ENCODE peak calls at places on chromosome 5, in four cellular contexts. D, I, C and R are unnamed samples.

GRCh38 chr5:121053055-121053985 is 589.2 kb downstream of the PRR16 start:
- DNase-seq in D (no peak), I (no peak), C (no peak), R (no peak)

GRCh38 chr5:36270175-36270574 is 28.4 kb upstream of the NADK2 start:
- DNase-seq in D (no peak), I (no peak), C (no peak), R (no peak)

GRCh38 chr5:76617675-76618074 is 5.5 kb downstream of the F2RL2 start:
- DNase-seq in D (no peak), I (no peak), C (no peak), R (no peak)

GRCh38 chr5:106691701-106692100 is 979.0 kb downstream of the EFNA5 start:
- DNase-seq in D (no peak), I (no peak), C (no peak), R (no peak)

GRCh38 chr5:122880749-122881148 is 35.3 kb downstream of the SNX24 start:
- DNase-seq in D (no peak), I (no peak), C (no peak), R (no peak)

GRCh38 chr5:156850206-156850751 is at the start of gene PPP1R2B:
- DNase-seq in D (no peak), I (no peak), C (no peak), R (no peak)

GRCh38 chr5:38189031-38189632 is 69.2 kb upstream of the EGFLAM start:
- DNase-seq in D (no peak), I (no peak), C (no peak), R (no peak)

GRCh38 chr5:62082370-62082778 is 223.6 kb upstream of the KIF2A start:
- DNase-seq in D (no peak), I (peak; percentile 21), C (no peak), R (peak; percentile 57)

GRCh38 chr5:132094393-132095076 is 20.9 kb downstream of the CSF2 start:
- DNase-seq in D (no peak), I (peak; percentile 90), C (no peak), R (peak; percentile 83)
- H3K27ac ChIP-seq in D (no peak overlapping the region), I (peak overlapping the region; percentile 65), C (no peak overlapping the region), R (peak overlapping the region; percentile 85)

DNA sequence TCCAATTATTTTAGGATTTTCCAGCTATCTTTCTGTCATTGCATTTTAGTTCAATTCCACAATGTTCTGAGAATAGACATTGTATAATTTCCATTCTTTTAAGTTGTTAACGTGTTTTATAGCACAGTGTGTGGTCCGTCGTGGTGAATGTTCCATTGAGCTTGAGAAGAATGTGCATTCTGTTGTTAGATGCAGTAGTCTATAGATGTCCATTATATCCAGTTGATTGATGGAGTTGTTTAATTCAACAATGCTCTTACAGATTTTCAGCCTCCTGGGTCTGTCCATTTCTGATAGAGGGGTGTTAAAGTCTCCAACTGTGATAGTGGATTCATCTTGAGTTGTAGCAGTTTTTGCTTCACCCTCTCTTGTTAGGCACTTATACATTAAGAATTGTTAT is 1587.7 kb upstream of the NUDT12 start:
- DNase-seq in D (no peak), I (no peak), C (no peak), R (no peak)
- H3K27ac ChIP-seq in D (no peak overlapping the region), I (no peak overlapping the region), C (no peak overlapping the region), R (no peak overlapping the region)

GRCh38 chr5:82975396-82975795 is 101.8 kb downstream of the TMEM167A start:
- DNase-seq in D (no peak), I (no peak), C (no peak), R (no peak)

DNA sequence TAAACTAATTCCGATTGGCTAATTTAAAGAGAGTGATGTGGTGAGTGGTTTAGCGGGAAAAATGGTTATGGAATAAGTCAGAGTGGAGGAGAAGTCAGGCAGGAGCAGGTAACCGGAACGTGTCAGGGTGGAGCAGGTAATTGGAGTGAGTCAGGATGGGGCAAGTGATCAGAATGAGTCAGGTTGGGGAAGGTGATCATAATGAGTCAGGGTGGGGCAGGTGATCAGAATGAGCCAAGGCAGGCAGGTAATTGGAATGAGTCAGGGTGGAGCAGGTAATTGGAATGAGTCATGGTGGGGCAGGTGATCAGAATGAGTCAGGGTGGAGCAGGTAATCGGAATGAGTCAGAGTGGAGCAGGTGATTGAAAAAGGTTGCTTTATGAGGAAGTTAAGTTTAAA is 101.4 kb downstream of the TMEM167A start:
- DNase-seq in D (no peak), I (peak; percentile 71), C (no peak), R (peak; percentile 79)
- H3K27ac ChIP-seq in D (no peak overlapping the region), I (peak overlapping the region; percentile 52), C (no peak overlapping the region), R (peak overlapping the region; percentile 75)

DNA sequence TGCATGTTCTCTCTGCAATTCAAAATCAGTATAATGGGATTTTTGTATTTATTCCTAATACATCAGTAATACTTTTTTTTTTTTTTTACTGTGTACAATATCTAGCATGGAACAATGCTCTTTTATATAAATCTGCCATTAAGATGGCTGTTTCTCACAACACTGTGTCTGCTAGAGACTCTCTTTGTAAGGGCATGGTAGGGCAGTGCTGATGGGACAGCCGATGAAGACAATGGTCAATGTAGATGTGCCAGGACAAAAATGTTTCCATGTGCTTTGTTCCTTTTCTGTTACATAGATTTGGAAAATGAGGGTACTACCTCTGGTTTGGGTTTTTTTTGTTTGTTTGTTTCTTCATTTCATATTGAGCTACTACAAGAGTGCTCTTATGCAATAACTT is 95.3 kb upstream of the ITGA2 start:
- DNase-seq in D (no peak), I (no peak), C (no peak), R (no peak)
- H3K27ac ChIP-seq in D (no peak overlapping the region), I (no peak overlapping the region), C (peak overlapping the region; percentile 84), R (no peak overlapping the region)

GRCh38 chr5:179354305-179354882 is 9.1 kb upstream of the ADAMTS2 start:
- DNase-seq in D (no peak), I (no peak), C (no peak), R (no peak)

GRCh38 chr5:179361204-179361603 is 15.9 kb upstream of the ADAMTS2 start:
- DNase-seq in D (no peak), I (no peak), C (no peak), R (no peak)

GRCh38 chr5:179357036-179357435 is 11.8 kb upstream of the ADAMTS2 start:
- DNase-seq in D (no peak), I (no peak), C (no peak), R (no peak)

DNA sequence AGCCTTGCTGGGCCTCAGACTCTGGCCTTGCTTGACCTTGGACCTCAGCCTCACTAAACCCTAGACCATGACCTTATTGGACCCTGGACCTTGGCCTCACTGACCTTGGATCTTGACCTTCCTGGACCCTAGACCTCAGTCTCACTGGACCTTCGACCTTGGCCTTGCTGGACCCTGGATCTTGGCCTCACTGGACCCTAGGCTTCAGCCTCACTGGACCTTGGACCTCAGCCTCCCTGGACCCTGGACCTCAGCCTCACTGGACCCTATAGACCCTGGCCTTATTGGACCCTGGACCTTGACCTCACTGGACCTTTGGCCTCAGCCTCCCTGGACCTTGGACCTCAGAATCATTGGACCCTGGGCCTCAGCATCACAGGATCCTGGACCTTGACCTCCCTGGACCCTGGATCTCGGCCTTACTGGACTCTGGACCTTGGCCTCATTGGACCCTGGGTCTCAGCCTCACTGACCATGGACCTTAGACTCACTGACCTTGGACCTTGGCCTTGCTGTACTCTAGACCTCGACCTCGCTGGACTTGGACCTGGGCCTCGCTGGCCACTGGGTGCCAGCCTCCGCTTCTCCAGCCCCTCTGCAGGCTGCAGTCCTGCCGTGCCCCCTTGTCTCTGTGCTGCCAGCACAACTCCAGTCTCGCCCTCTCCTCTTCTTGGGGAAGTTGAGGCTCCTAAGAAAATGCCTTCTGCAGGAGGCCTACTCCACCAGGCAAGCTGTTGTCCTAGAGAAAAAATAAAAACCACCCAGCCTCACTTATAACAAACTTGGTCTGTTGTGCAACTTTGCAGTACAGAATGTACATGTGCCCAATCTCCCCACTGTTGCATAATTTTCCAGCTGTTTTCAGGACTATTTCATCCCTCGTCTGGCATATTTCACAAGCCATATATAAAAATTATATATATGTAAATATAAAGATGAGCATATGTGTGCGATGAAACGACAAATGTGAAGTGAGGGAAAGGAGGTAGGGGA is 11.0 kb upstream of the ADAMTS2 start:
- DNase-seq in D (no peak), I (no peak), C (no peak), R (no peak)
- H3K27ac ChIP-seq in D (no peak overlapping the region), I (no peak overlapping the region), C (no peak overlapping the region), R (no peak overlapping the region)

GRCh38 chr5:150106669-150107068 is 20.3 kb upstream of the CSF1R start:
- DNase-seq in D (no peak), I (no peak), C (no peak), R (no peak)
- H3K27ac ChIP-seq in D (no peak overlapping the region), I (no peak overlapping the region), C (no peak overlapping the region), R (no peak overlapping the region)

GRCh38 chr5:55593115-55593472 is 58.3 kb upstream of the PLPP1 start:
- DNase-seq in D (no peak), I (peak; percentile 49), C (no peak), R (peak; percentile 49)
- H3K27ac ChIP-seq in D (no peak overlapping the region), I (no peak overlapping the region), C (no peak overlapping the region), R (peak overlapping the region; percentile 36)

GRCh38 chr5:98793223-98793622 is 19.8 kb downstream of the RGMB start:
- DNase-seq in D (no peak), I (no peak), C (no peak), R (no peak)

GRCh38 chr5:98795243-98795642 is 21.8 kb downstream of the RGMB start:
- DNase-seq in D (no peak), I (no peak), C (no peak), R (no peak)

GRCh38 chr5:98794001-98794400 is 20.5 kb downstream of the RGMB start:
- DNase-seq in D (no peak), I (no peak), C (no peak), R (no peak)

GRCh38 chr5:98796197-98796972 is 22.9 kb downstream of the RGMB start:
- DNase-seq in D (peak; percentile 54), I (no peak), C (no peak), R (no peak)

GRCh38 chr5:98794414-98795080 is 21.1 kb downstream of the RGMB start:
- DNase-seq in D (no peak), I (no peak), C (no peak), R (no peak)
- H3K27ac ChIP-seq in D (no peak overlapping the region), I (no peak overlapping the region), C (no peak overlapping the region), R (no peak overlapping the region)

GRCh38 chr5:147452137-147452838 is 57.6 kb downstream of the DPYSL3 start:
- DNase-seq in D (no peak), I (no peak), C (peak; percentile 75), R (no peak)

GRCh38 chr5:147458581-147458980 is 51.3 kb downstream of the DPYSL3 start:
- DNase-seq in D (no peak), I (no peak), C (no peak), R (no peak)

GRCh38 chr5:147455822-147456221 is 54.0 kb downstream of the DPYSL3 start:
- DNase-seq in D (no peak), I (no peak), C (no peak), R (no peak)

GRCh38 chr5:147453901-147454814 is 55.7 kb downstream of the DPYSL3 start:
- DNase-seq in D (peak; percentile 41), I (no peak), C (peak; percentile 98), R (peak; percentile 8)

GRCh38 chr5:147455321-147455720 is 54.5 kb downstream of the DPYSL3 start:
- DNase-seq in D (no peak), I (no peak), C (no peak), R (no peak)
- H3K27ac ChIP-seq in D (no peak overlapping the region), I (no peak overlapping the region), C (peak overlapping the region; percentile 73), R (no peak overlapping the region)

GRCh38 chr5:97046270-97046982 is 96.0 kb downstream of the LIX1 start:
- DNase-seq in D (no peak), I (no peak), C (no peak), R (no peak)

GRCh38 chr5:97042981-97043380 is 99.4 kb downstream of the LIX1 start:
- DNase-seq in D (no peak), I (no peak), C (no peak), R (no peak)

GRCh38 chr5:97041239-97041638 is 101.2 kb downstream of the LIX1 start:
- DNase-seq in D (no peak), I (no peak), C (no peak), R (no peak)

GRCh38 chr5:97044057-97044456 is 98.4 kb downstream of the LIX1 start:
- DNase-seq in D (no peak), I (no peak), C (no peak), R (no peak)

GRCh38 chr5:97043511-97043910 is 98.9 kb downstream of the LIX1 start:
- DNase-seq in D (no peak), I (no peak), C (no peak), R (no peak)
- H3K27ac ChIP-seq in D (no peak overlapping the region), I (no peak overlapping the region), C (no peak overlapping the region), R (no peak overlapping the region)